ENCODE peak calls at places on chromosomes 7 and 10, in six cellular contexts. Q, E, Z, S, V and I are unnamed samples. For H3K9me3, the result is how much of the 10 kb centered on the place peaks cover.

GRCh38 chr7:50164552-50165220 is 71.6 kb upstream of the ZPBP start:
- DNase-seq in S (no peak), Z (no peak), E (no peak), V (no peak), Q (no peak), I (no peak)

GRCh38 chr10:43427166-43427825 is 9.6 kb upstream of the ZNF487 start:
- DNase-seq in E (peak), Q (no peak), V (no peak), Z (no peak), S (no peak), I (no peak)

GRCh38 chr10:128324468-128324867 is 198.2 kb upstream of the MKI67 start:
- DNase-seq in Z (no peak), E (no peak), V (no peak), Q (no peak), S (no peak), I (no peak)

GRCh38 chr7:134370135-134370534 is 53.4 kb upstream of the SLC35B4 start:
- DNase-seq in Z (no peak), Q (no peak), E (no peak), S (no peak), V (no peak), I (no peak)

GRCh38 chr7:90618880-90619279 is 22.8 kb downstream of the CDK14 start:
- DNase-seq in Q (no peak), E (no peak), V (no peak), Z (no peak), S (no peak), I (no peak)

GRCh38 chr7:69091476-69091875 is 506.8 kb upstream of the AUTS2 start:
- DNase-seq in E (no peak), S (no peak), V (no peak), Q (no peak), Z (no peak), I (no peak)

GRCh38 chr7:55048221-55048859 is 29.5 kb downstream of the EGFR start:
- DNase-seq in S (peak), Q (no peak), V (peak), Z (no peak), E (no peak), I (peak)

GRCh38 chr7:17646181-17646956 is 293.9 kb downstream of the SNX13 start:
- DNase-seq in Z (no peak), E (no peak), S (no peak), Q (no peak), V (no peak), I (no peak)

GRCh38 chr7:5689716-5690115 is 91.7 kb downstream of the RNF216 start:
- DNase-seq in Z (no peak), E (no peak), S (no peak), Q (no peak), V (no peak), I (no peak)

GRCh38 chr7:946256-946996 is 8.1 kb downstream of the ADAP1 start:
- DNase-seq in S (peak), V (peak), E (peak), Q (no peak), Z (peak), I (no peak)

GRCh38 chr10:30039567-30039966 is 19.8 kb downstream of the JCAD start:
- DNase-seq in E (no peak), V (no peak), Z (no peak), S (no peak), Q (no peak), I (no peak)

GRCh38 chr7:82122290-82122689 is 321.3 kb downstream of the CACNA2D1 start:
- DNase-seq in S (no peak), E (no peak), Q (no peak), V (no peak), Z (no peak), I (no peak)

GRCh38 chr10:123154943-123155505 is 822 bp downstream of the BUB3 start:
- DNase-seq in S (no peak), V (no peak), Q (no peak), Z (peak), E (no peak), I (peak)

GRCh38 chr7:2508327-2509231 is 11.0 kb upstream of the LFNG start:
- DNase-seq in Q (peak), E (no peak), Z (peak), S (peak), V (peak), I (peak)

GRCh38 chr10:94409016-94409657 is 6.8 kb downstream of the TBC1D12 start:
- DNase-seq in Z (no peak), S (no peak), Q (no peak), V (no peak), E (no peak), I (no peak)

GRCh38 chr10:59508956-59509355 is 146.6 kb upstream of the FAM13C start:
- DNase-seq in E (no peak), S (no peak), Z (no peak), Q (no peak), V (no peak), I (no peak)

GRCh38 chr10:87861566-87861952 is 1.8 kb downstream of the KLLN start:
- DNase-seq in Z (peak), Q (no peak), S (peak), V (peak), E (peak), I (peak)

GRCh38 chr10:86163522-86164215 is 202.9 kb downstream of the GRID1 start:
- DNase-seq in Q (no peak), Z (peak), V (peak), E (peak), S (peak), I (no peak)

GRCh38 chr7:86926732-86927131 is 132.7 kb downstream of the ELAPOR2 start:
- DNase-seq in S (no peak), Q (no peak), E (no peak), V (peak), Z (no peak), I (peak)

GRCh38 chr7:157056246-157056645 is 45.8 kb upstream of the MNX1 start:
- DNase-seq in Q (no peak), E (no peak), Z (no peak), S (no peak), V (no peak), I (no peak)

GRCh38 chr7:7099584-7100014 is 82.7 kb upstream of the C1GALT1 start:
- DNase-seq in Q (no peak), Z (peak), E (peak), S (peak), V (peak), I (peak)

GRCh38 chr7:37439282-37440021 is 9.2 kb downstream of the ELMO1 start:
- DNase-seq in Q (no peak), S (no peak), V (no peak), Z (no peak), E (no peak), I (no peak)

GRCh38 chr7:141537906-141538305 is 13.3 kb upstream of the AGK start:
- DNase-seq in S (no peak), E (no peak), Z (no peak), Q (no peak), V (no peak), I (no peak)

GRCh38 chr7:112149734-112150133 is 56.5 kb downstream of the DOCK4 start:
- DNase-seq in E (no peak), V (no peak), Z (no peak), S (no peak), Q (no peak), I (no peak)

GRCh38 chr10:112754001-112754411 is 196.0 kb upstream of the TCF7L2 start:
- DNase-seq in Z (no peak), Q (no peak), V (no peak), S (no peak), E (no peak), I (no peak)

GRCh38 chr7:65983965-65984654 is 2.1 kb upstream of the GUSB start:
- DNase-seq in V (no peak), Q (no peak), S (no peak), Z (no peak), E (no peak), I (no peak)

GRCh38 chr10:64170791-64171190 is 649.6 kb downstream of the REEP3 start:
- DNase-seq in V (no peak), E (peak), Z (no peak), Q (no peak), S (no peak), I (no peak)

GRCh38 chr10:88858493-88858892 is 6.8 kb upstream of the ANKRD22 start:
- DNase-seq in S (no peak), V (no peak), E (no peak), Z (no peak), Q (no peak), I (no peak)

GRCh38 chr7:70756789-70757188 is 375.2 kb upstream of the GALNT17 start:
- DNase-seq in V (no peak), E (no peak), Z (no peak), S (no peak), Q (no peak), I (no peak)

GRCh38 chr7:100572949-100573675 is 588 bp downstream of the SAP25 start:
- DNase-seq in E (no peak), Z (no peak), V (no peak), S (no peak), Q (no peak), I (no peak)

GRCh38 chr10:71554671-71555070 is 158.0 kb downstream of the CDH23 start:
- DNase-seq in Q (no peak), Z (no peak), V (no peak), E (no peak), S (no peak), I (no peak)

GRCh38 chr7:14596421-14596820 is 306.1 kb downstream of the DGKB start:
- DNase-seq in Z (no peak), E (no peak), S (no peak), V (no peak), Q (no peak), I (no peak)

GRCh38 chr10:127827354-127828140 is 65.2 kb downstream of the CLRN3 start:
- DNase-seq in Z (no peak), E (no peak), Q (no peak), S (no peak), V (no peak), I (no peak)

GRCh38 chr7:128911441-128912031 is 1.0 kb upstream of the KCP start:
- DNase-seq in S (no peak), Z (peak), Q (no peak), V (peak), E (peak), I (no peak)

GRCh38 chr10:70174058-70174741 is 3.9 kb upstream of the SAR1A start:
- DNase-seq in Q (peak), V (peak), Z (peak), S (no peak), E (no peak), I (no peak)

GRCh38 chr7:45655539-45655938 is 81.4 kb downstream of the ADCY1 start:
- DNase-seq in V (no peak), S (no peak), E (no peak), Z (no peak), Q (no peak), I (no peak)

GRCh38 chr10:131048595-131048994 is 262.9 kb downstream of the TCERG1L start:
- DNase-seq in S (no peak), Q (no peak), E (no peak), V (no peak), Z (no peak), I (no peak)

GRCh38 chr10:131049051-131049450 is 262.5 kb downstream of the TCERG1L start:
- DNase-seq in S (no peak), V (no peak), Q (no peak), Z (no peak), E (no peak), I (no peak)

GRCh38 chr10:131050162-131050766 is 261.3 kb downstream of the TCERG1L start:
- DNase-seq in S (no peak), E (no peak), V (no peak), Z (no peak), Q (no peak), I (no peak)

GRCh38 chr10:131046194-131046593 is 265.3 kb downstream of the TCERG1L start:
- DNase-seq in S (no peak), Q (no peak), V (no peak), E (no peak), Z (no peak), I (no peak)

GRCh38 chr10:131047501-131047900 is 264.0 kb downstream of the TCERG1L start:
- DNase-seq in Z (no peak), Q (no peak), E (no peak), V (no peak), S (no peak), I (no peak)
- H3K9me3 ChIP-seq in Z (under half), Q (under half), E (under half), V (under half), S (under half), I (under half)

GRCh38 chr10:102233997-102234396 is 7.3 kb downstream of the PITX3 start:
- DNase-seq in V (no peak), Q (no peak), E (no peak), Z (no peak), S (no peak), I (no peak)
- H3K9me3 ChIP-seq in V (under half), Q (under half), E (under half), Z (under half), S (under half), I (under half)

GRCh38 chr10:36989233-36989632 is 136.2 kb upstream of the ANKRD30A start:
- DNase-seq in Q (no peak), V (no peak), E (no peak), Z (no peak), S (no peak), I (no peak)
- H3K9me3 ChIP-seq in Q (under half), V (under half), E (under half), Z (under half), S (under half), I (under half)

GRCh38 chr7:53340220-53340619 is 304.8 kb downstream of the POM121L12 start:
- DNase-seq in V (no peak), S (no peak), Q (no peak), E (no peak), Z (no peak), I (no peak)

GRCh38 chr7:53336133-53336532 is 300.7 kb downstream of the POM121L12 start:
- DNase-seq in E (no peak), V (no peak), S (no peak), Q (no peak), Z (no peak), I (no peak)
- H3K9me3 ChIP-seq in E (under half), V (under half), S (under half), Q (under half), Z (under half), I (under half)

GRCh38 chr7:146772581-146772980 is 656.0 kb downstream of the CNTNAP2 start:
- DNase-seq in Z (no peak), Q (no peak), E (no peak), S (no peak), V (no peak), I (no peak)

GRCh38 chr7:146768941-146769340 is 652.3 kb downstream of the CNTNAP2 start:
- DNase-seq in S (no peak), Q (no peak), V (no peak), Z (no peak), E (no peak), I (no peak)

DNA sequence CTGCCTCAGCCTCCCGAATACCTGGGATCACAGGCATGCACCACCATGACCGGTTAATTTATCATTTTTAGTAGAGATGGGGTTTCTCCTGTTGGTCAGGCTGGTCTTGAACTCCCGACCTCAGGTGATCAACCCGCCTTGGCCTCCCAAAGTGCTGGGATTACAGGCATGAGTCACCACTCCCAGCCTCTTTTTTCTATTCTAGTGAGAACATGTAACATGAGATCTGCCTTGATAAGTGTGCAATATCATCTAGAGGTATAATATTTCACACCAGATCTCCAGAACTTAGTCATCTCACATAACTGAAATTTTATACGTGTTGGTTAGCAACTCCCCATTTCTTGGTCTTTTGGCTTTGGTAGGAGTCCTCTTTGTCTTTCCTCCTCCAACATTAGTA is 656.9 kb downstream of the CNTNAP2 start:
- DNase-seq in Q (no peak), S (no peak), Z (no peak), V (no peak), E (no peak), I (no peak)
- H3K9me3 ChIP-seq in Q (under half), S (under half), Z (under half), V (under half), E (under half), I (under half)